ENCODE peak calls at places on chromosomes 11 and 22, in six cellular contexts. B, L, J, R, K and T are unnamed samples.

GRCh38 chr11:20032577-20033265 is 127.6 kb downstream of the DBX1 start:
- DNase-seq in L (no peak), B (peak), K (no peak), J (no peak), R (no peak), T (no peak)

GRCh38 chr22:49320714-49321476 is 506.8 kb downstream of the BRD1 start:
- DNase-seq in J (no peak), K (no peak), R (no peak), B (no peak), L (no peak), T (no peak)

GRCh38 chr11:975824-976223 is 50.2 kb downstream of the AP2A2 start:
- DNase-seq in K (peak), J (no peak), R (no peak), L (no peak), B (no peak), T (peak)

GRCh38 chr11:45048313-45048841 is 97.7 kb upstream of the TP53I11 start:
- DNase-seq in K (no peak), B (no peak), L (no peak), R (no peak), J (no peak), T (no peak)

GRCh38 chr11:34274712-34275398 is 83.0 kb downstream of the ABTB2 start:
- DNase-seq in L (peak), J (peak), B (peak), K (peak), R (peak), T (no peak)

GRCh38 chr11:106031210-106031845 is 9.3 kb upstream of the MSANTD4 start:
- DNase-seq in K (peak), R (no peak), L (peak), J (no peak), B (peak), T (no peak)

GRCh38 chr11:76577199-76577920 is 93.2 kb downstream of the LRRC32 start:
- DNase-seq in R (no peak), K (peak), L (peak), B (peak), J (peak), T (peak)

GRCh38 chr11:124942446-124943202 is 6.8 kb upstream of the HEPACAM start:
- DNase-seq in B (no peak), K (no peak), L (no peak), J (no peak), R (no peak), T (no peak)

GRCh38 chr22:18954941-18955571 is 19.0 kb upstream of the PRODH start:
- DNase-seq in J (no peak), L (no peak), K (no peak), R (no peak), B (no peak), T (peak)

GRCh38 chr11:84480151-84480550 is 1147.0 kb downstream of the DLG2 start:
- DNase-seq in B (no peak), L (no peak), J (no peak), K (no peak), R (no peak), T (no peak)

GRCh38 chr11:79117488-79117887 is 323.3 kb downstream of the TENM4 start:
- DNase-seq in B (no peak), J (no peak), R (no peak), K (no peak), L (no peak), T (no peak)

GRCh38 chr22:37290737-37291136 is 8.4 kb downstream of the CYTH4 start:
- DNase-seq in R (no peak), B (no peak), L (no peak), J (no peak), K (no peak), T (no peak)

GRCh38 chr22:36986242-36986821 is 32.9 kb downstream of the TST start:
- DNase-seq in L (peak), J (no peak), K (no peak), B (no peak), R (no peak), T (peak)

GRCh38 chr11:97722721-97723120 is 1298.0 kb upstream of the CNTN5 start:
- DNase-seq in R (no peak), L (no peak), K (peak), B (no peak), J (no peak), T (no peak)

GRCh38 chr11:60634151-60634550 is 65.3 kb upstream of the MS4A8 start:
- DNase-seq in L (no peak), K (peak), R (peak), B (peak), J (no peak), T (peak)

GRCh38 chr11:45580399-45580798 is 85.0 kb downstream of the CHST1 start:
- DNase-seq in J (no peak), B (peak), L (peak), K (peak), R (no peak), T (peak)

DNA sequence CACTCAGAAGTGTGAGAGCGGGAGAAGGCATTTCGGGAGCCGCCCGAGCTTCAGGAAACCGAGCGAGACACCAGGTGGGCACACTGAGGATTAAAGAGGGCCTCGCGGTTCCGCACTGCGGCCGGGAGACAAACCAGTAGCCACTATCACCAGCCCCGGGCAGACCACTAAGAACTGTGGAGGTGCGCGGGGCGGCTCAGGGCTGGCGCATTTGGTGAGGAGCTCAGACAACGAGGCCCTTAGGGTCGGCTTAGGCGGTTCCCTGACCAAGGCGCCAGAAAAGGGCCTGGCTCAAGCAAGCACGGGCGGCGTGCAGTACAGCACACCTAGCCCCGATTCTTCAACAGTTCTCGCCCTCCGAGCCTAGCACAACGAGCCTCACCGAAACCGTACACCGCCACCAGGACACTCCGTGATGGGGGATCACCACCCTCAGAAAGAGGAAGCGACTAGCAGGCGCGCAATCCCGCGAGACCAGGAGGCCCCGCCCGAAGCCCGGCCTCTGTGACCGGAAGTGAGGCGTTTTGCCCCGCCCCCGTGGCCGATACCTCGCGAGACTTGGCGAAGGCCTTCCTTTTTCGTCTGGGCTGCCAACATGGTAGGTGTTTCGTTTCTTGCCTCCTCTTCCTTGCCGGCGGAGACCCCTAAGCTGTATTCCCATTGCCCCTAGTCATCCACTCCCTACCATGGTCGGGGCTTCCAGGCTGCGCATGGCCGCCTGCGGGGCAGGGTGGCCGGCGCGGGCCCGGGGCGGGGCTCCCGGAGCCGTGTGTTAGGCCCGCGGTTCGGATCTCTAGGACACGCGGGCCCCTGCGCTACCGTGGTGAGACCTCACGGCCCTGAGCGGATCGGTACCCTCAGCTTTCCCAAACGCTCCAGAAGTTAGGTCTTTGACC is at the start of the genes RPL27A and TRIM66:
- DNase-seq in R (peak), B (peak), J (peak), L (peak), K (peak), T (peak)
- TF ChIP-seq CTCF in R (no peak), B (peak), J (peak), L (no peak), K (peak), T (no peak)

GRCh38 chr22:50641696-50642607 is 14.0 kb upstream of the ARSA start:
- DNase-seq in L (no peak), R (no peak), K (peak), B (peak), J (no peak), T (peak)
- TF ChIP-seq CTCF in L (no peak), R (no peak), K (peak), B (peak), J (peak), T (no peak)

GRCh38 chr11:126193038-126193478 is 18.4 kb downstream of the RPUSD4 start:
- DNase-seq in L (no peak), R (no peak), B (no peak), K (no peak), J (no peak), T (peak)
- TF ChIP-seq CTCF in L (no peak), R (no peak), B (no peak), K (no peak), J (no peak), T (no peak)

GRCh38 chr22:41247703-41248102 is 7.0 kb upstream of the CHADL start:
- DNase-seq in J (no peak), B (no peak), L (no peak), R (no peak), K (no peak), T (no peak)

GRCh38 chr22:41248758-41249157 is 8.0 kb upstream of the CHADL start:
- DNase-seq in B (no peak), K (no peak), R (no peak), L (no peak), J (no peak), T (no peak)

GRCh38 chr22:41243361-41243760 is 2.6 kb upstream of the CHADL start:
- DNase-seq in B (peak), L (no peak), J (no peak), K (no peak), R (no peak), T (no peak)

GRCh38 chr22:41248314-41248713 is 7.6 kb upstream of the CHADL start:
- DNase-seq in L (no peak), J (no peak), B (no peak), R (no peak), K (no peak), T (no peak)

GRCh38 chr22:41245917-41246499 is 5.3 kb upstream of the CHADL start:
- DNase-seq in L (no peak), K (no peak), B (no peak), R (no peak), J (no peak), T (no peak)
- TF ChIP-seq CTCF in L (no peak), K (peak), B (no peak), R (no peak), J (no peak), T (no peak)

GRCh38 chr22:27843441-27843840 is 41.9 kb upstream of the MN1 start:
- DNase-seq in L (no peak), B (no peak), J (no peak), K (no peak), R (no peak), T (no peak)

GRCh38 chr22:27842236-27842993 is 40.9 kb upstream of the MN1 start:
- DNase-seq in K (no peak), R (no peak), B (no peak), J (no peak), L (no peak), T (no peak)

GRCh38 chr22:27842994-27843431 is 41.5 kb upstream of the MN1 start:
- DNase-seq in K (peak), R (no peak), L (no peak), J (peak), B (no peak), T (no peak)

GRCh38 chr22:27839261-27839660 is 37.7 kb upstream of the MN1 start:
- DNase-seq in R (no peak), J (no peak), B (no peak), L (no peak), K (no peak), T (no peak)

GRCh38 chr22:27840436-27840835 is 38.9 kb upstream of the MN1 start:
- DNase-seq in L (no peak), R (no peak), K (no peak), B (no peak), J (no peak), T (no peak)
- TF ChIP-seq CTCF in L (no peak), R (no peak), K (no peak), B (no peak), J (no peak), T (no peak)

GRCh38 chr11:72821920-72822799 is 7.9 kb downstream of the ATG16L2 start:
- DNase-seq in R (peak), J (no peak), L (peak), B (peak), K (peak), T (peak)
- TF ChIP-seq CTCF in R (no peak), J (no peak), L (no peak), B (peak), K (no peak), T (peak)

DNA sequence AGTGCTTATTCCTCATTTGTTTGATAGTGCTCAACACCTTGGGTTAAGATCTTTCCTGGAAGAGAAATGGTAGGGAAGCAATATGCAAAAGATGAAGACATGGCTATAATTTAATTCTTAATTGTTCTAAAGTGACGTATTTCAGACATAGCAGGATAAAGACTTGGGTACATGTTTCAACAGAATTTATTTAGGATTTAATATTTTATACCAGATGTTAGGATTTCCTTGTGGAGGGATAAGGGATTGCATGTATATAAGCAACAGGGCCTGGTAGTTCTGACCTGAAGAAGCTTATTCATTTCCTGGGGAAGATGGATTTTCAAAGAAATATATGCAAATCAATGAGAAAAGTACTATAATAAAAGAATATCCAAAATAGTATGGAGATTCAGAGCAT is 163.8 kb downstream of the FAT3 start:
- DNase-seq in K (peak), L (no peak), J (no peak), B (peak), R (no peak), T (no peak)
- TF ChIP-seq CTCF in K (no peak), L (no peak), J (peak), B (peak), R (no peak), T (peak)

GRCh38 chr11:119622454-119623143 is 106.4 kb downstream of the NECTIN1 start:
- DNase-seq in K (no peak), J (no peak), L (no peak), R (no peak), B (no peak), T (no peak)
- TF ChIP-seq CTCF in K (no peak), J (no peak), L (no peak), R (no peak), B (no peak), T (no peak)